ENCODE peak calls at places on chromosomes 11 and 22, in five cellular contexts. Q is hippocampal formation; O is stimulated activated naive B cell treated with anti-CD40 and anti-IgM and Interleukin-4, amounts not matched to agents 10 μg/mL and 1 μg/mL and 100 μg/mL, for 72 hours; C is LHCN-M2; F is NCI-H1417. L is an unnamed sample.

GRCh38 chr22:49479566-49479965 is 348.1 kb downstream of the BRD1 start:
- DNase-seq in Q (no peak), O (no peak), C (no peak), F (no peak), L (no peak)

GRCh38 chr11:3133456-3134217 is 31.5 kb downstream of the OSBPL5 start:
- DNase-seq in Q (no peak), O (no peak), C (no peak), F (no peak), L (no peak)

GRCh38 chr11:68946416-68947090 is 34.2 kb downstream of the MRGPRD start:
- DNase-seq in Q (no peak), O (no peak), C (peak), F (no peak), L (no peak)

GRCh38 chr22:29288837-29289236 is 17.6 kb upstream of the GAS2L1 start:
- DNase-seq in Q (no peak), O (no peak), C (no peak), F (no peak), L (no peak)

GRCh38 chr22:47696776-47697175 is 934.3 kb downstream of the TBC1D22A start:
- DNase-seq in Q (no peak), O (no peak), C (no peak), F (no peak), L (no peak)

GRCh38 chr11:70713988-70714665 is 315.8 kb downstream of the CTTN start:
- DNase-seq in Q (no peak), O (no peak), C (no peak), F (no peak), L (no peak)

GRCh38 chr11:41201156-41201555 is 258.3 kb downstream of the LRRC4C start:
- DNase-seq in Q (peak), O (no peak), C (no peak), F (peak), L (no peak)

GRCh38 chr11:86571273-86571948 is 101.0 kb downstream of the ME3 start:
- DNase-seq in Q (no peak), O (no peak), C (peak), F (peak), L (no peak)

GRCh38 chr11:2803186-2804057 is 82.2 kb downstream of the CDKN1C start:
- DNase-seq in Q (no peak), O (no peak), C (no peak), F (no peak), L (no peak)

GRCh38 chr11:342328-342727 is 21.7 kb upstream of the IFITM3 start:
- DNase-seq in Q (no peak), O (no peak), C (no peak), F (no peak), L (no peak)

GRCh38 chr22:45460288-45461109 is 42.2 kb upstream of the FBLN1 start:
- DNase-seq in Q (no peak), O (no peak), C (no peak), F (no peak), L (no peak)

L was measured in amygdala.